ENCODE peak calls at places on chromosomes 6 and 20, in four cellular contexts. R is aorta, O is kidney, L is AG04450. C is an unnamed sample.

GRCh38 chr6:127302728-127303675 is 36.3 kb downstream of the RNF146 start:
- DNase-seq in R (no peak), O (no peak), L (no peak), C (no peak)

GRCh38 chr6:91572855-91573254 is 986.0 kb upstream of the MAP3K7 start:
- DNase-seq in R (no peak), O (no peak), L (no peak), C (no peak)

GRCh38 chr6:168155193-168155592 is 76.2 kb upstream of the FRMD1 start:
- DNase-seq in R (no peak), O (no peak), L (no peak), C (no peak)

GRCh38 chr20:37529214-37529967 is 1.7 kb upstream of the BLCAP start:
- DNase-seq in R (no peak), O (no peak), L (no peak), C (no peak)

GRCh38 chr6:4402477-4402976 is 267.2 kb upstream of the ECI2 start:
- DNase-seq in R (no peak), O (no peak), L (peak; percentile 39), C (peak; percentile 77)

GRCh38 chr20:51731771-51732453 is 36.3 kb downstream of the ATP9A start:
- DNase-seq in R (no peak), O (peak; percentile 62), L (no peak), C (no peak)

GRCh38 chr20:62685781-62686555 is 22.7 kb upstream of the NTSR1 start:
- DNase-seq in R (peak; percentile 79), O (no peak), L (no peak), C (peak; percentile 65)

GRCh38 chr6:2968600-2969135 is 2.7 kb downstream of the SERPINB6 start:
- DNase-seq in R (no peak), O (no peak), L (no peak), C (no peak)

GRCh38 chr6:12348530-12349511 is 58.7 kb downstream of the EDN1 start:
- DNase-seq in R (no peak), O (no peak), L (peak; percentile 49), C (no peak)

GRCh38 chr20:5608448-5609161 is 141.6 kb upstream of the SHLD1 start:
- DNase-seq in R (no peak), O (no peak), L (no peak), C (no peak)

GRCh38 chr6:140001851-140002301 is 627.4 kb upstream of the CITED2 start:
- DNase-seq in R (no peak), O (no peak), L (no peak), C (no peak)

GRCh38 chr6:69693749-69694148 is 103.1 kb downstream of the LMBRD1 start:
- DNase-seq in R (no peak), O (no peak), L (no peak), C (no peak)

GRCh38 chr20:54108394-54108643 is 37.9 kb upstream of the BCAS1 start:
- DNase-seq in R (no peak), O (no peak), L (no peak), C (no peak)

GRCh38 chr20:16069416-16070010 is 503.7 kb downstream of the KIF16B start:
- DNase-seq in R (no peak), O (no peak), L (no peak), C (no peak)

GRCh38 chr6:47400581-47400980 is 77.0 kb upstream of the CD2AP start:
- DNase-seq in R (no peak), O (no peak), L (no peak), C (no peak)

GRCh38 chr20:38201356-38201755 is 36.3 kb upstream of the TGM2 start:
- DNase-seq in R (peak; percentile 71), O (no peak), L (peak; percentile 61), C (no peak)

GRCh38 chr20:56422131-56422823 is 10.2 kb downstream of the CASS4 start:
- DNase-seq in R (no peak), O (no peak), L (peak; percentile 51), C (no peak)

GRCh38 chr6:83193747-83194582 is 808 bp downstream of the RWDD2A start:
- DNase-seq in R (peak; percentile 69), O (peak; percentile 84), L (no peak), C (peak; percentile 42)

GRCh38 chr6:125812394-125813231 is 21.9 kb downstream of the NCOA7 start:
- DNase-seq in R (no peak), O (no peak), L (peak; percentile 89), C (no peak)

GRCh38 chr20:3751664-3752385 is 15.7 kb downstream of the ADISSP start:
- DNase-seq in R (peak; percentile 87), O (no peak), L (no peak), C (no peak)

GRCh38 chr6:84150680-84151079 is 76.8 kb downstream of the CEP162 start:
- DNase-seq in R (no peak), O (no peak), L (peak; percentile 24), C (no peak)

GRCh38 chr20:56752274-56752673 is 123.2 kb downstream of the TFAP2C start:
- DNase-seq in R (no peak), O (no peak), L (no peak), C (no peak)

GRCh38 chr6:114344216-114344970 is 1.6 kb upstream of the HS3ST5 start:
- DNase-seq in R (no peak), O (no peak), L (no peak), C (no peak)

GRCh38 chr6:39058471-39059147 is 10.0 kb downstream of the GLP1R start:
- DNase-seq in R (no peak), O (no peak), L (no peak), C (no peak)

GRCh38 chr6:135088818-135089809 is 34.5 kb upstream of the HBS1L start:
- DNase-seq in R (no peak), O (no peak), L (peak; percentile 3), C (no peak)

GRCh38 chr6:126721581-126722145 is 381.7 kb downstream of the CENPW start:
- DNase-seq in R (no peak), O (no peak), L (peak; percentile 70), C (no peak)

GRCh38 chr6:31797607-31798006 is 2.1 kb upstream of the VARS1 start:
- DNase-seq in R (no peak), O (no peak), L (no peak), C (no peak)

GRCh38 chr6:30489081-30490030 is at the start of gene HLA-E:
- DNase-seq in R (peak; percentile 95), O (peak; percentile 97), L (peak; percentile 99), C (peak; percentile 96)

GRCh38 chr6:133623065-133623464 is 265.8 kb upstream of the TCF21 start:
- DNase-seq in R (no peak), O (no peak), L (no peak), C (no peak)

GRCh38 chr6:82072113-82072512 is 175.4 kb downstream of the IBTK start:
- DNase-seq in R (no peak), O (no peak), L (no peak), C (no peak)

GRCh38 chr6:34938268-34938667 is 49.2 kb downstream of the ANKS1A start:
- DNase-seq in R (no peak), O (no peak), L (no peak), C (peak; percentile 29)

GRCh38 chr6:143872211-143872610 is 7.9 kb downstream of the ZC2HC1B start:
- DNase-seq in R (no peak), O (no peak), L (no peak), C (no peak)

GRCh38 chr6:38443750-38444149 is 196.0 kb downstream of the BTBD9 start:
- DNase-seq in R (no peak), O (no peak), L (no peak), C (no peak)

GRCh38 chr6:126824815-126825214 is 293.7 kb upstream of the RSPO3 start:
- DNase-seq in R (no peak), O (no peak), L (no peak), C (no peak)

GRCh38 chr20:35199696-35200095 is 26.8 kb upstream of the MMP24 start:
- DNase-seq in R (no peak), O (no peak), L (no peak), C (no peak)

GRCh38 chr20:43559147-43559477 is 285 bp downstream of the SGK2 start:
- DNase-seq in R (no peak), O (no peak), L (no peak), C (no peak)
- H3K4me3 ChIP-seq in R (no peak overlapping the region), O (peak overlapping the region; percentile 75), L (no peak overlapping the region), C (no peak overlapping the region)

DNA sequence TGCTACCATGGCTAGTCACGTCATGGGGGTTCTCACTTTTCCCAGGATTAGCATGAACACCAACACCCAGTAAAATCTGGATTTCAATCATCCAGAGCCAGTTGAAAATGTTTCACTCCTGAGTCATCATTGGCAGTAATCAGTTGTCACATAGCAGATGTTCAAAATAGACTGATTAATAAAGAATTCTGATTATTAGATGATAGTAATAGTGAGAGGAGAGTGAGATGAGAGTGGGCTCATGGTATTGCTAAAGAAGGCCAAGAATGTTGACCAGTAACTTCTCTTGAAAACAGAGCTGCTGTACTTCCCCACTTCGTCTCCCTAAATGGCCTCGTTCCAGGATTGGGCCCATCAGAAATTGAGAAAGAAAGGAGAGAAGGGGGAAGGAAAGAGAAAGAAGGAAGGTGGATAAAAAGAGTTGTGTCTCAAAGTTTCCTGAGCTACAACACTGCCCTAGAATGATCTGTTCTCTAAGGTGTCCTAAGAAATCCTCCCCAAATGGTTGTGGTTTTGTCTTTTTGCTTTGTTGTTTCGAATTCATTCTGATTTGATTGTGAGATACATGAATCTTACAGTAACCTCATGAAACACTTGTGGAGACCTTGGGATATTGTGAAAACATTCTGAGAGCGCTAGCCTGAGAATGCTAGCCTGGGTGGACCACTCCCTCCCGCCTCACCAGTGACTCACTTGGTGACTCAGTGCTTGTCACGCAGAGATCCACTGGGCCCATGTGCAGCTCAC is 502.2 kb upstream of the JARID2 start:
- DNase-seq in R (peak; percentile 61), O (peak; percentile 82), L (peak; percentile 96), C (peak; percentile 55)
- H3K4me3 ChIP-seq in R (no peak overlapping the region), O (no peak overlapping the region), L (no peak overlapping the region), C (no peak overlapping the region)

GRCh38 chr6:132194529-132194928 is 206.7 kb downstream of the MOXD1 start:
- DNase-seq in R (no peak), O (no peak), L (no peak), C (no peak)

GRCh38 chr6:132198896-132199295 is 202.4 kb downstream of the MOXD1 start:
- DNase-seq in R (no peak), O (no peak), L (peak; percentile 47), C (no peak)

GRCh38 chr6:132202569-132202968 is 198.7 kb downstream of the MOXD1 start:
- DNase-seq in R (no peak), O (no peak), L (peak; percentile 81), C (no peak)

GRCh38 chr6:132198040-132198439 is 203.2 kb downstream of the MOXD1 start:
- DNase-seq in R (no peak), O (no peak), L (no peak), C (no peak)

DNA sequence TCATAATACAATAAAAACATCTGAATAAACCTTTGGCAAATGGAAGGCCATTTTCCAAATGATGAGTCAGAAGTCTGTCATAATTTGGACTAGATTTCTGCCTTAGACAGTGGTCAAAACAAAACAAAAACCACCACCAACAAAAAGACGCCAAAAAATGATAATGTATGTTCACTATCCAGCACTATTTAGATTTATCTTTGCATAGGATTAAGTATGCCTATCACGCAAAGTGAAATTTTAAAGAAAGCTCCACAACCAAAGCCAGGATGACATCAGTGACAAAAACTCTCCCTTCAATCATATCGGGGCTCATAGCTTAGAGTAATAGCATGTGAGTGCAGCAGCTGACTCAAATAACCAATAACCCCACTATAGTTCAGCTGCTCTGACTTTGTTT is 201.9 kb downstream of the MOXD1 start:
- DNase-seq in R (no peak), O (no peak), L (no peak), C (no peak)
- H3K4me3 ChIP-seq in R (no peak overlapping the region), O (no peak overlapping the region), L (no peak overlapping the region), C (no peak overlapping the region)

GRCh38 chr6:129860901-129861665 is at the start of gene TMEM244:
- DNase-seq in R (no peak), O (no peak), L (no peak), C (no peak)
- H3K4me3 ChIP-seq in R (no peak within 1 kb of the TSS), O (no peak within 1 kb of the TSS), L (peak within 1 kb of the TSS; percentile 34), C (no peak within 1 kb of the TSS)

C was measured in tibial artery.